ENCODE peak calls at places on chromosomes 13 and 19, in five cellular contexts. Y, B, C, D and K are unnamed samples.

GRCh38 chr19:5147074-5147970 is 178.4 kb downstream of the KDM4B start:
- DNase-seq in Y (no peak), B (no peak), C (no peak), D (no peak), K (no peak)

GRCh38 chr19:14118165-14119051 is 846 bp upstream of the PRKACA start:
- DNase-seq in Y (peak; percentile 73), B (peak; percentile 51), C (peak; percentile 49), D (no peak), K (peak; percentile 32)

GRCh38 chr13:52846567-52847321 is 1.7 kb downstream of the PCDH8 start:
- DNase-seq in Y (peak; percentile 88), B (peak; percentile 31), C (peak; percentile 91), D (no peak), K (no peak)

GRCh38 chr13:24043590-24044350 is 116.8 kb upstream of the SPATA13 start:
- DNase-seq in Y (peak; percentile 5), B (peak; percentile 0), C (no peak), D (no peak), K (no peak)

GRCh38 chr13:33016414-33017409 is at the start of gene KL:
- DNase-seq in Y (peak; percentile 58), B (no peak), C (peak; percentile 42), D (peak; percentile 17), K (peak; percentile 62)

GRCh38 chr19:34837262-34837661 is 64.2 kb upstream of the ZNF599 start:
- DNase-seq in Y (no peak), B (no peak), C (no peak), D (no peak), K (no peak)

GRCh38 chr13:21917046-21918010 is 246.5 kb downstream of the FGF9 start:
- DNase-seq in Y (no peak), B (no peak), C (no peak), D (no peak), K (no peak)

GRCh38 chr13:102597029-102598015 is 536 bp downstream of the TPP2 start:
- DNase-seq in Y (peak; percentile 30), B (peak; percentile 30), C (peak; percentile 49), D (peak; percentile 24), K (peak; percentile 56)

GRCh38 chr13:98345103-98345899 is 168.2 kb upstream of the RNF113B start:
- DNase-seq in Y (no peak), B (no peak), C (no peak), D (no peak), K (no peak)

GRCh38 chr19:2722541-2723344 is 1.6 kb upstream of the DIRAS1 start:
- DNase-seq in Y (no peak), B (peak; percentile 87), C (no peak), D (peak; percentile 97), K (no peak)

GRCh38 chr13:42883142-42883541 is 101.8 kb downstream of the FAM216B start:
- DNase-seq in Y (no peak), B (peak; percentile 0), C (no peak), D (no peak), K (no peak)

GRCh38 chr13:43304449-43304848 is 281.1 kb downstream of the DNAJC15 start:
- DNase-seq in Y (no peak), B (no peak), C (no peak), D (no peak), K (no peak)

GRCh38 chr13:103517768-103518102 is 451.5 kb upstream of the SLC10A2 start:
- DNase-seq in Y (no peak), B (no peak), C (no peak), D (no peak), K (no peak)

GRCh38 chr13:69107436-69107835 is 1000.2 kb upstream of the ATXN8OS start:
- DNase-seq in Y (no peak), B (no peak), C (no peak), D (no peak), K (no peak)

GRCh38 chr19:17889609-17890214 is 18.0 kb downstream of the SLC5A5 start:
- DNase-seq in Y (peak; percentile 72), B (peak; percentile 7), C (peak; percentile 76), D (no peak), K (no peak)

GRCh38 chr19:10776900-10777650 is 58.9 kb downstream of the TMED1 start:
- DNase-seq in Y (no peak), B (no peak), C (no peak), D (no peak), K (peak; percentile 60)

GRCh38 chr19:2132731-2133490 is 18.5 kb downstream of the AP3D1 start:
- DNase-seq in Y (no peak), B (no peak), C (no peak), D (no peak), K (no peak)

GRCh38 chr13:25415196-25415595 is 43.4 kb downstream of the ATP8A2 start:
- DNase-seq in Y (no peak), B (no peak), C (no peak), D (no peak), K (no peak)

GRCh38 chr19:54457773-54458647 is 5.6 kb downstream of the LENG9 start:
- DNase-seq in Y (no peak), B (no peak), C (no peak), D (no peak), K (no peak)

GRCh38 chr19:53546766-53547541 is 9.0 kb downstream of the ZNF331 start:
- DNase-seq in Y (no peak), B (no peak), C (no peak), D (no peak), K (no peak)

GRCh38 chr19:49348305-49349188 is 13.3 kb downstream of the CD37 start:
- DNase-seq in Y (no peak), B (no peak), C (no peak), D (no peak), K (no peak)

GRCh38 chr13:46796515-46797467 is at the start of gene ESD:
- DNase-seq in Y (peak; percentile 96), B (peak; percentile 89), C (peak; percentile 90), D (peak; percentile 86), K (peak; percentile 93)

GRCh38 chr13:26653310-26653709 is 95.8 kb downstream of the WASF3 start:
- DNase-seq in Y (no peak), B (peak; percentile 51), C (no peak), D (no peak), K (no peak)